ENCODE peak calls at places on chromosomes 1 and 21, in six cellular contexts. A is Calu3; B is GM06990; U is GM23338; D is astrocyte of the spinal cord; M is CD8-positive, alpha-beta T cell. Y is an unnamed sample.
A peak's percentile ranks its signal among the peaks of the same experiment; 100 is the strongest.

GRCh38 chr1:105872761-105873286 is 1183.7 kb upstream of the PRMT6 start:
- DNase-seq in A (no peak), B (no peak), U (no peak), D (no peak), M (no peak), Y (no peak)

GRCh38 chr1:173503391-173503790 is 26.3 kb downstream of the PRDX6 start:
- DNase-seq in A (no peak), B (no peak), U (no peak), D (no peak), M (no peak), Y (peak; percentile 19)

GRCh38 chr1:26419494-26419893 is 8.9 kb downstream of the LIN28A start:
- DNase-seq in A (no peak), B (no peak), U (no peak), D (no peak), M (no peak), Y (no peak)

GRCh38 chr1:155698382-155699038 is 9.6 kb downstream of the DAP3 start:
- DNase-seq in A (no peak), B (no peak), U (peak; percentile 20), D (peak; percentile 45), M (no peak), Y (no peak)

GRCh38 chr21:34933609-34934345 is 115.3 kb downstream of the RUNX1 start:
- DNase-seq in A (no peak), B (no peak), U (no peak), D (no peak), M (peak; percentile 10), Y (peak; percentile 25)

GRCh38 chr1:117820694-117821381 is 108.6 kb downstream of the GDAP2 start:
- DNase-seq in A (no peak), B (no peak), U (no peak), D (no peak), M (no peak), Y (no peak)

GRCh38 chr1:230940848-230941247 is 37.8 kb downstream of the TTC13 start:
- DNase-seq in A (no peak), B (no peak), U (no peak), D (peak; percentile 17), M (no peak), Y (no peak)

GRCh38 chr21:35086357-35086756 is 37.3 kb upstream of the RUNX1 start:
- DNase-seq in A (no peak), B (no peak), U (no peak), D (peak; percentile 45), M (no peak), Y (no peak)

GRCh38 chr21:39381009-39381408 is 32.1 kb upstream of the HMGN1 start:
- DNase-seq in A (no peak), B (no peak), U (no peak), D (no peak), M (no peak), Y (no peak)

GRCh38 chr1:91124290-91124975 is 102.6 kb upstream of the ZNF644 start:
- DNase-seq in A (no peak), B (peak; percentile 3), U (no peak), D (no peak), M (no peak), Y (peak; percentile 28)

GRCh38 chr1:56688522-56689026 is 43.5 kb downstream of the PRKAA2 start:
- DNase-seq in A (peak; percentile 21), B (no peak), U (peak; percentile 27), D (peak; percentile 81), M (no peak), Y (peak; percentile 14)

GRCh38 chr1:115077286-115077983 is 11.9 kb downstream of the TSPAN2 start:
- DNase-seq in A (no peak), B (no peak), U (no peak), D (no peak), M (no peak), Y (no peak)

DNA sequence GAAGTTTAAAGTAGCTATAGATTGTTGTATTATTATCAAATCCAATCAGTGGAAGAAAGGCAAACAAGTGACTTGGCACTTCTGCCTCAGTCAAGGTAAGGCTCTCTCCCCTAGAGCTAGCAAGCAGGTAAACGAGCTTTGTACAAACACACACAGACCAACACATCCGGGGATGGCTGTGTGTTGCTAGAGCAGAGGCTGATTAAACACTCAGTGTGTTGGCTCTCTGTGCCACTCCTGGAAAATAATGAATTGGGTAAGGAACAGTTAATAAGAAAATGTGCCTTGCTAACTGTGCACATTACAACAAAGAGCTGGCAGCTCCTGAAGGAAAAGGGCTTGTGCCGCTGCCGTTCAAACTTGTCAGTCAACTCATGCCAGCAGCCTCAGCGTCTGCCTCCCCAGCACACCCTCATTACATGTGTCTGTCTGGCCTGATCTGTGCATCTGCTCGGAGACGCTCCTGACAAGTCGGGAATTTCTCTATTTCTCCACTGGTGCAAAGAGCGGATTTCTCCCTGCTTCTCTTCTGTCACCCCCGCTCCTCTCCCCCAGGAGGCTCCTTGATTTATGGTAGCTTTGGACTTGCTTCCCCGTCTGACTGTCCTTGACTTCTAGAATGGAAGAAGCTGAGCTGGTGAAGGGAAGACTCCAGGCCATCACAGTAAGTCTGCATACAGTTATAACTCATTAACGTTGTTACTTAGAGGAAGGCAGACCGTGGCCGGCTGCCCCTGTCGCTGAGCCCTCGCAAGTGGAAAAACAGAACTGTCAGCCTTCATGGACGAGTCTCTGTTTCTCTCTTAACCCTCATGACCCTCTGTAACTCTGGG is at the start of gene PALMD:
- DNase-seq in A (peak; percentile 33), B (no peak), U (peak; percentile 22), D (no peak), M (no peak), Y (peak; percentile 11)
- TF ChIP-seq CTCF in A (no peak), B (no peak), U (no peak), D (no peak), M (no peak), Y (no peak)

GRCh38 chr1:31295874-31296485 is 608 bp downstream of the SNRNP40 start:
- DNase-seq in A (no peak), B (no peak), U (no peak), D (no peak), M (no peak), Y (no peak)

GRCh38 chr1:31299365-31299764 is 2.5 kb downstream of the ZCCHC17 start:
- DNase-seq in A (no peak), B (no peak), U (no peak), D (no peak), M (no peak), Y (no peak)

GRCh38 chr1:31300193-31300592 is 3.4 kb downstream of the ZCCHC17 start:
- DNase-seq in A (no peak), B (no peak), U (no peak), D (no peak), M (no peak), Y (no peak)

GRCh38 chr1:31297273-31298247 is 728 bp downstream of the ZCCHC17 start:
- DNase-seq in A (no peak), B (no peak), U (peak; percentile 29), D (peak; percentile 27), M (no peak), Y (peak; percentile 2)

GRCh38 chr1:31296486-31297272 is at the start of the genes SNRNP40 and ZCCHC17:
- DNase-seq in A (peak; percentile 93), B (peak; percentile 96), U (peak; percentile 100), D (peak; percentile 99), M (peak; percentile 87), Y (peak; percentile 98)
- TF ChIP-seq CTCF in A (no peak), B (no peak), U (no peak), D (no peak), M (no peak), Y (no peak)

GRCh38 chr1:93692983-93693591 is 11.4 kb upstream of the BCAR3 start:
- DNase-seq in A (peak; percentile 57), B (peak; percentile 67), U (no peak), D (peak; percentile 78), M (no peak), Y (peak; percentile 80)
- TF ChIP-seq CTCF in A (no peak), B (no peak), U (no peak), D (no peak), M (no peak), Y (no peak)

DNA sequence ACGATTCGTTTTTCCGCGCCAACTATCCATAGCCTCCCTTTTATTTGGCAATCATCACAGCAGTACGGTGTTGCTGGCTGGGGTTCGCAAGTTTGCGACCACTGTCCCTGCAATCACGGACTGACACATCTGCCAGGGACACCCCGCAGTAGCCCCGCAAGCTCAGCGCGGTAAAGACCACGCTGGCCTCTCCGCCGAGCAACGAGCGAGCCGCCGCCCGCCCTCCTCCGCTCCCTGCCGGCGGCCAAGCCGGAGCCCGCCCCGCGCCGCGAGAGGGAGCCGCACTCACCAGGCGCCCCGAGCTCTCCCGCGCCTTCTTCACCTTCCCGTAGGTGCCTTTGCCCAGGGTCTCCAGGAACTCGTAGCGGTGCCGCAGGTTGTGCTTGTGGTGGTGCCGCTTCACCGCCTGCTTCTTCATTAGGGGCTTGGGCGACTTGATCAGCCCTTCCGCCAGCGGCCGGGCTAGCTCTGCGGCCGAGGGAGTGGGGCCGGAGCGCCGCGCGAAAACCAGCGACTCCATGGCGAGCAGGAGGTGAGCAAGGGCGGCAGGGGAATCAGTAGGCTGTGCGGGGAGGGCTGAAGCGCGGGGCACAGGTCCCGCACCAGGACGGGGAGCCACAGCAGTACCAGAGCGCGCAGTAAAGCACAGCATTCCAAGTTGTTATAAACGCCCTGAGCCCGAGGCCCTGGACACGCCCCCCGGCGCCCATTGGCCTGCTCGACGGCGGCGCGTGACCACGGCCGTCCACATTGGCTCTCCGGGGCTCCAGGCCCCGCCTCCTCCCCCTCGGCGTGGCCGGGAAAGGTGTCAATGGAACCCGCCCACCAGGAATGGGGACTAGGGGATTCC is at the start of gene NUAK2:
- DNase-seq in A (peak; percentile 97), B (peak; percentile 84), U (peak; percentile 99), D (peak; percentile 92), M (peak; percentile 79), Y (peak; percentile 56)
- TF ChIP-seq CTCF in A (peak; percentile 33), B (peak; percentile 13), U (no peak), D (peak; percentile 31), M (peak; percentile 32), Y (peak; percentile 12)

GRCh38 chr1:20962576-20963258 is 175.6 kb upstream of the HP1BP3 start:
- DNase-seq in A (no peak), B (no peak), U (no peak), D (no peak), M (no peak), Y (no peak)

DNA sequence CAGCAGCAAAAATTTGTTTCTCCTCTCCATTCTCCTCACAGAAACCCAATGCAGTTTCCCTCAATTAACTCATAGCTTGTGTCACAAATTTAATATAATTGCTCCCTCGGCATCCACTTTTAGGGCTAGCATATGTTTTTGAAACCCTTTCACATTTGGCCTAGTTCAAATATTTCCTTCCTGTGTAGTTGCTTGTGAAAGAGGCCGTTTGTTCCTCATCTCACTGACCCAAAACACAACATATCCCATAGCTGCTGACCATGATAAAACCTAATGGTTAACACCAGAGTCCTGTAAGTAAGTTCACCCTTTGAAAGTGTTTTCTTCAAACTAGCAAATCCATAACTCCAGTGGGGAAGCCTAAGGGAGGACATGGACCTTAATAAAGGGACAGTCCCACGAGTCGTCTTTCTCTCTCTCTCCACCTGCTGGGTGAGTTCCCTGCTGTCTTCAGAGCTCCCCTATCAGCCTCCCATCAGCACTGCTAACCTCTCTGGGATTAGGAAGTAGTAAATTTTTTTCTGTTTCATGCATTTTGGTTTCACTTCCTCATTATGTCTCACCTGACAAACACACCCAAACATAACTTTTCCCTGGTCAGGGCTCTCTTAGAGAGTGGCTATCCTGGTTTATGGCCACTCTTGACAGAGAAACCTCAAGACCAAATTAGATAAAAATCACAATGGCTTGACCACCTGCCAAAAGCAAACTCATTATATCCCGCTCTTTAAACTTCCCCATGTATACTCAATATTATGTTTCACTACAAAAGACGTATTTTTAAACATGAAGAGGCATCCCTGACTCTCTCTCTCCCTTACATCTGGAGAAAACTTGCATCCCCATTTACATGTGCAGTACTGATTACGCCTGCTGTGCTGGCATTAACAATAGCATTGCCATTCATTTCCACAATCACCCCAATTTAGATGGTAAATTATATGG is 177.7 kb upstream of the HP1BP3 start:
- DNase-seq in A (no peak), B (peak; percentile 59), U (peak; percentile 29), D (no peak), M (no peak), Y (peak; percentile 69)
- TF ChIP-seq CTCF in A (no peak), B (peak; percentile 11), U (no peak), D (no peak), M (no peak), Y (no peak)